ENCODE peak calls at places on chromosomes 11 and 22, in nine cellular contexts. One of them, this sample, is unnamed. For H3K4me1, the result is how much of the 10 kb centered on the place peaks cover.

GRCh38 chr11:83975984-83976383 is 689.8 kb upstream of the CCDC90B start:
- DNase-seq in breast epithelium: no peak
- DNase-seq in K562: no peak
- DNase-seq in upper lobe of left lung: no peak
- DNase-seq in A549: no peak
- DNase-seq in sigmoid colon: no peak
- DNase-seq in ovary: no peak
- DNase-seq in testis: no peak
- DNase-seq in esophagus squamous epithelium: no peak
- DNase-seq in this sample: no peak

GRCh38 chr11:98495601-98496000 is 525.1 kb upstream of the CNTN5 start:
- DNase-seq in breast epithelium: no peak
- DNase-seq in K562: no peak
- DNase-seq in upper lobe of left lung: no peak
- DNase-seq in A549: no peak
- DNase-seq in sigmoid colon: no peak
- DNase-seq in ovary: no peak
- DNase-seq in testis: no peak
- DNase-seq in esophagus squamous epithelium: no peak
- DNase-seq in this sample: no peak

GRCh38 chr11:17649261-17649660 is 70.1 kb upstream of the MYOD1 start:
- DNase-seq in breast epithelium: no peak
- DNase-seq in K562: no peak
- DNase-seq in upper lobe of left lung: no peak
- DNase-seq in A549: no peak
- DNase-seq in sigmoid colon: no peak
- DNase-seq in ovary: no peak
- DNase-seq in testis: no peak
- DNase-seq in esophagus squamous epithelium: no peak
- DNase-seq in this sample: no peak

GRCh38 chr11:47532597-47533213 is 20.2 kb downstream of the CELF1 start:
- DNase-seq in breast epithelium: no peak
- DNase-seq in K562: peak
- DNase-seq in upper lobe of left lung: no peak
- DNase-seq in A549: no peak
- DNase-seq in sigmoid colon: no peak
- DNase-seq in ovary: no peak
- DNase-seq in testis: no peak
- DNase-seq in esophagus squamous epithelium: no peak
- DNase-seq in this sample: no peak

GRCh38 chr11:11909727-11910126 is 68.0 kb downstream of the USP47 start:
- DNase-seq in breast epithelium: no peak
- DNase-seq in K562: no peak
- DNase-seq in upper lobe of left lung: no peak
- DNase-seq in A549: no peak
- DNase-seq in sigmoid colon: no peak
- DNase-seq in ovary: no peak
- DNase-seq in testis: no peak
- DNase-seq in esophagus squamous epithelium: no peak
- DNase-seq in this sample: no peak

GRCh38 chr11:31995031-31995430 is 95.8 kb upstream of the RCN1 start:
- DNase-seq in breast epithelium: no peak
- DNase-seq in K562: no peak
- DNase-seq in upper lobe of left lung: no peak
- DNase-seq in A549: no peak
- DNase-seq in sigmoid colon: no peak
- DNase-seq in ovary: no peak
- DNase-seq in testis: no peak
- DNase-seq in esophagus squamous epithelium: no peak
- DNase-seq in this sample: no peak

GRCh38 chr22:44484618-44485017 is 13.4 kb downstream of the RTL6 start:
- DNase-seq in breast epithelium: no peak
- DNase-seq in K562: no peak
- DNase-seq in upper lobe of left lung: no peak
- DNase-seq in A549: no peak
- DNase-seq in sigmoid colon: no peak
- DNase-seq in ovary: no peak
- DNase-seq in testis: no peak
- DNase-seq in esophagus squamous epithelium: no peak
- DNase-seq in this sample: no peak

GRCh38 chr11:94125408-94126120 is 3.1 kb upstream of the PANX1 start:
- DNase-seq in breast epithelium: no peak
- DNase-seq in K562: no peak
- DNase-seq in upper lobe of left lung: no peak
- DNase-seq in A549: no peak
- DNase-seq in sigmoid colon: no peak
- DNase-seq in ovary: no peak
- DNase-seq in testis: no peak
- DNase-seq in esophagus squamous epithelium: no peak
- DNase-seq in this sample: no peak

GRCh38 chr11:59025097-59025496 is 61.0 kb upstream of the GLYATL1B start:
- DNase-seq in breast epithelium: no peak
- DNase-seq in K562: no peak
- DNase-seq in upper lobe of left lung: no peak
- DNase-seq in A549: peak
- DNase-seq in sigmoid colon: no peak
- DNase-seq in ovary: no peak
- DNase-seq in testis: no peak
- DNase-seq in esophagus squamous epithelium: no peak
- DNase-seq in this sample: peak

GRCh38 chr11:125140251-125140650 is 24.3 kb upstream of the PKNOX2 start:
- DNase-seq in breast epithelium: no peak
- DNase-seq in K562: no peak
- DNase-seq in upper lobe of left lung: no peak
- DNase-seq in A549: no peak
- DNase-seq in sigmoid colon: no peak
- DNase-seq in ovary: no peak
- DNase-seq in testis: no peak
- DNase-seq in esophagus squamous epithelium: no peak
- DNase-seq in this sample: no peak

GRCh38 chr11:122556605-122557004 is 98.9 kb upstream of the UBASH3B start:
- DNase-seq in breast epithelium: no peak
- DNase-seq in K562: no peak
- DNase-seq in upper lobe of left lung: no peak
- DNase-seq in A549: no peak
- DNase-seq in sigmoid colon: no peak
- DNase-seq in ovary: no peak
- DNase-seq in testis: peak
- DNase-seq in esophagus squamous epithelium: no peak
- DNase-seq in this sample: no peak

GRCh38 chr11:81987829-81988472 is 745.7 kb downstream of the FAM181B start:
- DNase-seq in breast epithelium: no peak
- DNase-seq in K562: no peak
- DNase-seq in upper lobe of left lung: no peak
- DNase-seq in A549: no peak
- DNase-seq in sigmoid colon: no peak
- DNase-seq in ovary: peak
- DNase-seq in testis: peak
- DNase-seq in esophagus squamous epithelium: no peak
- DNase-seq in this sample: peak

DNA sequence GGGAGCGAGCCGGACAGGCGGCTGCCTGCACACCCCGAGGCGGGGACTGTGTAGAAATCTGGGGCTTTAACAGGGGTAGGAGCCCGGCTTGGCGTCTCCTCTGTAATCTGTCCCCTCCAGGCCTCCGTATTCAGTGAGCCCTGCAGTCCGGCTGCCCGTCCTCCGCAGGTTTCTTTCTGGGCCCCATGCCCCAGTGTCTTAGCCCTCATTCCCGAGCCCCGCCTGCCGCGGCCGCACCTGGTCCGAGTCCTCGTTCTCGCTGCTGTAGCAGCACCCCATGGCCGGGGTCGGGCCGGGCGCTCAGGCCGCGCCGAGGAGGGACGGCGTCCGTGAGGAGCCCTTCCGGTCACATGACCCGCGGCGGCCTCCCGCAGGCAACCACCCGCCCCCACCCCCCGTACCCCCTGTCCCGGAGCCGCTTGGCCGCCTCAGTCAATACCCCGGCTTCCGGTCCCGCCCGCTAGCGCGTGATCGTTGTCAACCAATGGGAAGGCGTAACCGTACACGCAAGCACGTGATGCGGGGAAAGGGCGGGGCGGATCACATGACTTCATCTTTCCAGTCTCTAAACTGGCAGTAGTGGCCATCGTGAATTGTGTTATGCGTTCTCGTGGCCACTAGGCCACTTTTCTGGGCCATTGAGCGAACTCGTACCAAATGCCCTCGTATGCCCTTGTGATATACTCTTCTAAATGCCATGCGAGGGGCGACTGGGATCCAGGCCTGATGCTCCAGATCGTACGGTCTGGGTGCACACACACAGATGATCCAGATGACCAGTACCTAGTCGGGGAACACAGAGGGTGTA is at the start of gene LAMTOR1:
- DNase-seq in breast epithelium: peak
- DNase-seq in K562: peak
- DNase-seq in upper lobe of left lung: peak
- DNase-seq in A549: peak
- DNase-seq in sigmoid colon: peak
- DNase-seq in ovary: peak
- DNase-seq in testis: peak
- DNase-seq in esophagus squamous epithelium: peak
- DNase-seq in this sample: peak
- TF ChIP-seq POLR2A in breast epithelium: peak
- TF ChIP-seq POLR2A in K562: peak
- TF ChIP-seq POLR2A in upper lobe of left lung: peak
- TF ChIP-seq POLR2A in A549: peak
- TF ChIP-seq POLR2A in sigmoid colon: peak
- TF ChIP-seq POLR2A in ovary: peak
- TF ChIP-seq POLR2A in testis: peak
- TF ChIP-seq POLR2A in esophagus squamous epithelium: peak
- TF ChIP-seq POLR2A in this sample: peak

GRCh38 chr11:128522063-128522942 is 65.1 kb downstream of the ETS1 start:
- DNase-seq in breast epithelium: peak
- DNase-seq in K562: peak
- DNase-seq in upper lobe of left lung: peak
- DNase-seq in A549: peak
- DNase-seq in sigmoid colon: peak
- DNase-seq in ovary: peak
- DNase-seq in testis: peak
- DNase-seq in esophagus squamous epithelium: peak
- DNase-seq in this sample: peak

GRCh38 chr11:128521697-128522062 is 65.7 kb downstream of the ETS1 start:
- DNase-seq in breast epithelium: no peak
- DNase-seq in K562: no peak
- DNase-seq in upper lobe of left lung: no peak
- DNase-seq in A549: no peak
- DNase-seq in sigmoid colon: no peak
- DNase-seq in ovary: peak
- DNase-seq in testis: no peak
- DNase-seq in esophagus squamous epithelium: no peak
- DNase-seq in this sample: peak

GRCh38 chr11:128519353-128519752 is 68.0 kb downstream of the ETS1 start:
- DNase-seq in breast epithelium: no peak
- DNase-seq in K562: no peak
- DNase-seq in upper lobe of left lung: no peak
- DNase-seq in A549: no peak
- DNase-seq in sigmoid colon: no peak
- DNase-seq in ovary: no peak
- DNase-seq in testis: no peak
- DNase-seq in esophagus squamous epithelium: no peak
- DNase-seq in this sample: no peak

GRCh38 chr11:128520206-128520885 is 67.0 kb downstream of the ETS1 start:
- DNase-seq in breast epithelium: no peak
- DNase-seq in K562: no peak
- DNase-seq in upper lobe of left lung: no peak
- DNase-seq in A549: no peak
- DNase-seq in sigmoid colon: no peak
- DNase-seq in ovary: no peak
- DNase-seq in testis: no peak
- DNase-seq in esophagus squamous epithelium: no peak
- DNase-seq in this sample: no peak

GRCh38 chr11:128520886-128521696 is 66.3 kb downstream of the ETS1 start:
- DNase-seq in breast epithelium: no peak
- DNase-seq in K562: no peak
- DNase-seq in upper lobe of left lung: no peak
- DNase-seq in A549: no peak
- DNase-seq in sigmoid colon: no peak
- DNase-seq in ovary: no peak
- DNase-seq in testis: no peak
- DNase-seq in esophagus squamous epithelium: no peak
- DNase-seq in this sample: no peak
- H3K4me1 ChIP-seq in breast epithelium: under half
- H3K4me1 ChIP-seq in K562: under half
- H3K4me1 ChIP-seq in upper lobe of left lung: under half
- H3K4me1 ChIP-seq in A549: half or more
- H3K4me1 ChIP-seq in sigmoid colon: under half
- H3K4me1 ChIP-seq in ovary: under half
- H3K4me1 ChIP-seq in testis: under half
- H3K4me1 ChIP-seq in esophagus squamous epithelium: under half
- H3K4me1 ChIP-seq in this sample: under half

GRCh38 chr11:30455025-30455424 is 131.1 kb downstream of the MPPED2 start:
- DNase-seq in breast epithelium: no peak
- DNase-seq in K562: no peak
- DNase-seq in upper lobe of left lung: no peak
- DNase-seq in A549: no peak
- DNase-seq in sigmoid colon: no peak
- DNase-seq in ovary: no peak
- DNase-seq in testis: no peak
- DNase-seq in esophagus squamous epithelium: no peak
- DNase-seq in this sample: no peak
- H3K27ac ChIP-seq in breast epithelium: no peak
- H3K27ac ChIP-seq in K562: no peak
- H3K27ac ChIP-seq in upper lobe of left lung: no peak
- H3K27ac ChIP-seq in A549: no peak
- H3K27ac ChIP-seq in sigmoid colon: peak
- H3K27ac ChIP-seq in ovary: no peak
- H3K27ac ChIP-seq in testis: no peak
- H3K27ac ChIP-seq in esophagus squamous epithelium: no peak
- H3K27ac ChIP-seq in this sample: no peak

GRCh38 chr22:22025320-22026156 is 43.0 kb upstream of the TOP3B start:
- DNase-seq in breast epithelium: no peak
- DNase-seq in K562: no peak
- DNase-seq in upper lobe of left lung: no peak
- DNase-seq in A549: no peak
- DNase-seq in sigmoid colon: no peak
- DNase-seq in ovary: no peak
- DNase-seq in testis: no peak
- DNase-seq in esophagus squamous epithelium: no peak
- DNase-seq in this sample: no peak

GRCh38 chr22:22023581-22024137 is 41.1 kb upstream of the TOP3B start:
- DNase-seq in breast epithelium: no peak
- DNase-seq in K562: peak
- DNase-seq in upper lobe of left lung: no peak
- DNase-seq in A549: no peak
- DNase-seq in sigmoid colon: no peak
- DNase-seq in ovary: no peak
- DNase-seq in testis: no peak
- DNase-seq in esophagus squamous epithelium: no peak
- DNase-seq in this sample: no peak

GRCh38 chr22:22027955-22028354 is 45.4 kb upstream of the TOP3B start:
- DNase-seq in breast epithelium: no peak
- DNase-seq in K562: no peak
- DNase-seq in upper lobe of left lung: no peak
- DNase-seq in A549: no peak
- DNase-seq in sigmoid colon: no peak
- DNase-seq in ovary: no peak
- DNase-seq in testis: no peak
- DNase-seq in esophagus squamous epithelium: no peak
- DNase-seq in this sample: no peak

GRCh38 chr22:22024440-22024839 is 41.9 kb upstream of the TOP3B start:
- DNase-seq in breast epithelium: no peak
- DNase-seq in K562: no peak
- DNase-seq in upper lobe of left lung: no peak
- DNase-seq in A549: no peak
- DNase-seq in sigmoid colon: no peak
- DNase-seq in ovary: no peak
- DNase-seq in testis: no peak
- DNase-seq in esophagus squamous epithelium: no peak
- DNase-seq in this sample: no peak

GRCh38 chr22:22026157-22026831 is 43.7 kb upstream of the TOP3B start:
- DNase-seq in breast epithelium: no peak
- DNase-seq in K562: peak
- DNase-seq in upper lobe of left lung: no peak
- DNase-seq in A549: no peak
- DNase-seq in sigmoid colon: no peak
- DNase-seq in ovary: no peak
- DNase-seq in testis: no peak
- DNase-seq in esophagus squamous epithelium: no peak
- DNase-seq in this sample: no peak
- TF ChIP-seq POLR2A in breast epithelium: no peak
- TF ChIP-seq POLR2A in K562: no peak
- TF ChIP-seq POLR2A in upper lobe of left lung: no peak
- TF ChIP-seq POLR2A in A549: no peak
- TF ChIP-seq POLR2A in sigmoid colon: no peak
- TF ChIP-seq POLR2A in ovary: no peak
- TF ChIP-seq POLR2A in testis: no peak
- TF ChIP-seq POLR2A in esophagus squamous epithelium: no peak
- TF ChIP-seq POLR2A in this sample: no peak

This sample was measured in right lobe of liver.